ENCODE peak calls at places on chromosomes 7 and 10, in four cellular contexts. B is HepG2, O is HCT116, E is SK-N-SH. W is an unnamed sample.

GRCh38 chr7:70317356-70317755 is 719.1 kb downstream of the AUTS2 start:
- DNase-seq in B (no peak), O (no peak), E (no peak), W (no peak)

GRCh38 chr7:134966691-134967090 is 19.6 kb upstream of the AGBL3 start:
- DNase-seq in B (no peak), O (no peak), E (no peak), W (no peak)

GRCh38 chr7:74256446-74257408 is 2.5 kb upstream of the RFC2 start:
- DNase-seq in B (no peak), O (no peak), E (no peak), W (no peak)

GRCh38 chr10:52778511-52779392 is 6.2 kb upstream of the MBL2 start:
- DNase-seq in B (peak), O (peak), E (peak), W (peak)

GRCh38 chr10:102066421-102067068 is 1.4 kb downstream of the HPS6 start:
- DNase-seq in B (no peak), O (no peak), E (no peak), W (no peak)

GRCh38 chr7:4837814-4838625 is 23.8 kb downstream of the PAPOLB start:
- DNase-seq in B (no peak), O (no peak), E (peak), W (no peak)

GRCh38 chr7:1700536-1701333 is 30.7 kb downstream of the ELFN1 start:
- DNase-seq in B (no peak), O (no peak), E (peak), W (no peak)

GRCh38 chr7:32515890-32516550 is 20.7 kb downstream of the AVL9 start:
- DNase-seq in B (peak), O (no peak), E (no peak), W (no peak)

GRCh38 chr10:131519723-131520122 is 208.2 kb upstream of the TCERG1L start:
- DNase-seq in B (no peak), O (no peak), E (no peak), W (no peak)

GRCh38 chr7:78176186-78176585 is 377.6 kb downstream of the PHTF2 start:
- DNase-seq in B (no peak), O (no peak), E (no peak), W (no peak)

GRCh38 chr7:112462236-112462635 is 12.0 kb downstream of the IFRD1 start:
- DNase-seq in B (peak), O (no peak), E (no peak), W (no peak)

GRCh38 chr7:38502289-38502688 is 128.9 kb downstream of the AMPH start:
- DNase-seq in B (no peak), O (no peak), E (no peak), W (no peak)

GRCh38 chr10:3094565-3095168 is 27.3 kb downstream of the PFKP start:
- DNase-seq in B (peak), O (no peak), E (no peak), W (peak)

DNA sequence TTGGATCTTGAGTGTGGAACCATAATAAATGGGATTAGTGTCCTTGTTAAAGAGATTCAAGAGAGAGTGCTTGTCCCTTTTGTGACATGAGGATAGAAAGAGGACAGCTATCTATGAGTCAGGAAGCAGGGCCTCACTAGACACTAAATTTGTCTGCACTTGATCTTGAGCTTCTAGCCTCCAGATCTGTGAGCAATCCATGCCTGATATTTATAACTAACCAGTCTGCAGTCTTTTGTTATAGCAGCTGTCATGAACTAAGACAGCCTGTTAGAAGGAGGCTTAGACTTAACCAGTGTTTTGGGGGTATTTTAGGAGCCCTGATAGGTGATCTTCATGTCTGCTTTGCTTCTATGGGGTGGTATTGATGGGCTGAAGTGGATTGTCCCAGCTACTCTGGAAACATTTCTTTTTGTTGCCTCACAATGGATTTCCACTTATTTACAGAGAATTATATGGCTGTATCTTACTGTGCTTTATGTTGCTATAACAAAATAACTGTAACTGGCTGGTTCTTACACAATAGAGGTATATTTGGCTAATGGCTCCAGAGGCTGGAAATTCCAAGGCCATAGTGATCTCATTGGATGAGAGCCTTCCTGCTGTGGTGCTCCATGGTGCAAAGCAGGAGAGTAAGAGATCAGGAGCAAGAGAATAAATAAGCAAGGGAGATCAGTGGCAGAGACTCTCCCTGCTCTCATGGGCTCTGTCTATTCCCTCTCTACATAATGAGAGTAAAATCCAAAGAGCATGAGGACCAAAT is 23.4 kb upstream of the AKR1C3 start:
- DNase-seq in B (peak), O (no peak), E (no peak), W (no peak)
- H3K4me2 ChIP-seq in B (peak), O (no peak), E (no peak), W (peak)

DNA sequence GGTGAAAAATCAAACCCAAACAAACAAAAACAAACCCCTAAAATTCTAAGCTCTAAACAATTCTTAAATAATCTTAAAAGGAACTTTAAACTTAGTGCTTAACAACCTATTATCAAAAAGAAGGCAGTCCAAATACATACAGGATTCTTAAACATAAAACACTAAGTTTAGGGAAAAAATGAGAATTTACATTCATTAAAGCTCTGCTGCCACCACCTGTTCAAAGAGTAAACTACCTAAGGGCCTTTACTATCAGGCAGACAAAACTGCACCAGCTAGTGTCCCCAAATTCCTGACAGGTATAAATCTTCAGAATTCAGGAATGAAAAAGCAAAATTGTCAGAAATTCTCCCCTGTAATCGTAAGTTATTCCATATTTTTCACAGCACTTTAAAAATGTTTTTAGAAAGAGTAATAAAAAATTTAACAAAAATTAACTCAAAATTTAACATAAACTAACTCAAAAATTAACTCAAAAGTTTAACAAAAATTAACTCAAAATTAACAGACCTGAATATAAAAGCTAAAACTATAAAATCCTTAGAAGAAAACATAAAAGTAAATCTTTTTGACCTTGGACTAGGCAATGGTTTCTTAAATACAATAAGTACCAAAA is 55.1 kb downstream of the PDZD8 start:
- DNase-seq in B (peak), O (no peak), E (peak), W (peak)
- TF ChIP-seq ELF1 in B (no peak), O (no peak), E (no peak), W (no peak)

GRCh38 chr7:87816389-87816788 is 59.8 kb downstream of the SLC25A40 start:
- DNase-seq in B (no peak), O (no peak), E (no peak), W (no peak)
- H2AFZ ChIP-seq in B (no peak), O (no peak), E (no peak), W (no peak)

GRCh38 chr7:542935-543789 is 23.5 kb upstream of the PDGFA start:
- DNase-seq in B (peak), O (no peak), E (no peak), W (no peak)

GRCh38 chr7:542131-542934 is 22.7 kb upstream of the PDGFA start:
- DNase-seq in B (no peak), O (no peak), E (no peak), W (no peak)

GRCh38 chr7:544528-545221 is 25.0 kb upstream of the PDGFA start:
- DNase-seq in B (no peak), O (no peak), E (no peak), W (no peak)

GRCh38 chr7:545470-545869 is 25.8 kb upstream of the PDGFA start:
- DNase-seq in B (no peak), O (no peak), E (no peak), W (no peak)

GRCh38 chr7:543790-544527 is 24.3 kb upstream of the PDGFA start:
- DNase-seq in B (no peak), O (no peak), E (no peak), W (no peak)
- H3K4me2 ChIP-seq in B (no peak), O (peak), E (no peak), W (no peak)

GRCh38 chr10:132575320-132576201 is 38.0 kb downstream of the INPP5A start:
- DNase-seq in B (no peak), O (no peak), E (no peak), W (no peak)
- TF ChIP-seq ELF1 in B (no peak), O (no peak), E (no peak), W (no peak)

DNA sequence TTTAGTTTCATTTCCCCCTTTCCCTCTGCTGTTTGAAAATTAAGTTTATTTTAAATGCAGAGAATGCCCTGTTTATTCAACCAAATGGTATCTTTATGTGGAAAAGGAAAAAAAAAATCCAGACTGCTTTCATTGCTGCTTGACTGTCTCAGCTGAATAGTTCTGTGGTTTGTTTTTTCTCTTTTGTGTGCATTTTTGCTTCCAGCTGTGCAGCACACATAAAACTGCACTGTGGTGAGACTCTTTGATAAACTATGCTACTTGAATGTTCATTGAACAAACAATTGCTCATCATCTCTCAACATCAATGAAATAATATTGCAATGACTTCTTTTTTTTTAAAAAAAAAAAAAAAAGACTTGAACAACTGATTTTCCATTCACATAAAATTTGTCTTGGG is 78.6 kb upstream of the GLI3 start:
- DNase-seq in B (no peak), O (no peak), E (no peak), W (no peak)
- H2AFZ ChIP-seq in B (no peak), O (no peak), E (no peak), W (no peak)

GRCh38 chr7:141071260-141071854 is 2.5 kb upstream of the TMEM178B start:
- DNase-seq in B (peak), O (peak), E (peak), W (peak)

GRCh38 chr7:141073173-141073640 is 657 bp upstream of the TMEM178B start:
- DNase-seq in B (peak), O (no peak), E (peak), W (no peak)

GRCh38 chr7:141073641-141074161 is at the start of gene TMEM178B:
- DNase-seq in B (no peak), O (no peak), E (peak), W (no peak)

GRCh38 chr7:141072548-141073172 is 1.2 kb upstream of the TMEM178B start:
- DNase-seq in B (no peak), O (no peak), E (peak), W (no peak)

DNA sequence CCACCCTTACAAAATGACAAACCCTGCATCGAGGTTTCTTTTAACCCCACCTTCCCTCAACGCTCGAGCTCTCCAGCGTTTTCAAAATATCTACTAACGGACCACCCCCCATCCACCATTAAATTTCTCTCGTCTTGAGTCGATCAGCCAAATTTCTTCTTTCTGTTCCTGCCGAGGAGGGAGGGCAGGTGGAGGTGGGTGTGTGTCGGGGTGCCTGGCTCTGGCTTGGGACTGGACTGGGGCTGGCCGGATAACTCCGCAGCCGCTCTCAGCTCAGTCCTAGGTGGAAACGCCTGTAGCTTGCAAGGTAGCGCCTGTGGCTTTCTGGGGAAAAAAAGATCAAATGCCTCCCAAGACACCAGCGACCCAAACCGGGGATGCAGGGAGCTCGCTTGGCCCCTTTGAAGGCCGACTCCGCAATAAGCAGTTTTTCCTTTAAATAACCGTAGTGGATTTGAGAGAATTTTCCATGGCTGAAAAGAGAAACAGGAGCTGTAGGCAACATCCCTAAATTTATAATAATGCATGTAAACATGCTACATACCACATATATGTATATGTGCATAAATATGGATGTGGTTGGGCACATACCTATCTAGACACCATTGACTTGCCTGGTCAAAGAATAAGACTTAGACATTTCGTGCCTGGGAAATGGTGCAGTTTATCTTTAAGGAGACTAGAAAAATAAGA is 1.9 kb upstream of the TMEM178B start:
- DNase-seq in B (no peak), O (no peak), E (peak), W (no peak)
- H3K4me2 ChIP-seq in B (peak), O (no peak), E (peak), W (peak)

DNA sequence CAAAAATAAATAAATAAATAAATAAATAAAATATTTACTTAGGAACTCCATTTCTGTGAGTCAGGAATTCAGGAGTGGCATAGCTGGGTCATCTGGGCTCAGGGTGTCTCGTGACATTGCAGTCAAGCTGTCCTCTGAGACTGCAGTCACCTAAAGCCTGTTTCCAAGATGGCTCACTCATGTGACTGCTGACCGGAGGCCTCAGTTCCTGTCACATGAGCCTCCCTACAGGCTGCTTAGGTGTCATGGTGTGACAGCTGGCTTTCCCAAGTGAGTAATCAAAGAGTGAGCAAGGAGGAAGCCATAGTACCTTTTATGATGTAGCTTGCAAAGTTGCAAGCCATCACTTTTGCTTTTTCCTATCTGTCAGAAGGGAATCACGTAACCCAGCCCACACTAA is 128.6 kb upstream of the KCTD7 start:
- DNase-seq in B (peak), O (peak), E (no peak), W (no peak)
- TF ChIP-seq ELF1 in B (no peak), O (no peak), E (no peak), W (peak)

DNA sequence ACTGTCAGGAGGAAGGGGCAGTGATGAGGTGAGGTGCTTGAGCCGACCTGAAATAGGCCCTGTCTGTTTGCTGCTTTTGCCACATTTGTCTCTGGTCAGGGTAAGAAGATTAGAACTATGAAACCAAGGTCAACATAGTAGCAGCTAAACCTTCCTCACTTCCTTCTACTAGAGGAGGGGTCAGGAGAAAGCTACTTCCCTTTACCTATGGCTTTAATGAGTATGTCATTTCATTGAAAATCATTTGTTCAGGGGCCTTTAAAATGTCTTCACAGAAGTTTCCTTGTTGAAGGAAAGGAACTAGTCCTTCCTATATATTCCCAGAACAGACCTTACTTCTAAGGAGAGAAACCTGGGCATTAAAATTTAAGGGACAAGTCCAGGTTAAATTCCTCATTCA is 19.0 kb downstream of the HYAL4 start:
- DNase-seq in B (no peak), O (no peak), E (no peak), W (no peak)
- H2AFZ ChIP-seq in B (no peak), O (no peak), E (no peak), W (no peak)